ENCODE peak calls at places on chromosomes 16 and 17, in five cellular contexts. One of them, this sample, is unnamed.

GRCh38 chr16:56196381-56196780 is 5.1 kb downstream of the GNAO1 start:
- DNase-seq in NCI-H187 treated with DMSO at 0.1 percent for 48 hours: no peak
- DNase-seq in mucosa of descending colon: no peak
- DNase-seq in kidney: no peak
- DNase-seq in T-helper 1 cell: no peak
- DNase-seq in this sample: no peak

GRCh38 chr17:49925916-49926315 is 43.1 kb upstream of the DLX4 start:
- DNase-seq in T-helper 1 cell: no peak
- DNase-seq in NCI-H187 treated with DMSO at 0.1 percent for 48 hours: no peak
- DNase-seq in mucosa of descending colon: no peak
- DNase-seq in kidney: no peak
- DNase-seq in this sample: no peak

GRCh38 chr17:78315355-78316114 is 44.3 kb downstream of the SOCS3 start:
- DNase-seq in NCI-H187 treated with DMSO at 0.1 percent for 48 hours: no peak
- DNase-seq in mucosa of descending colon: peak
- DNase-seq in T-helper 1 cell: no peak
- DNase-seq in kidney: peak
- DNase-seq in this sample: no peak

GRCh38 chr16:86509759-86510464 is 415 bp upstream of the FOXF1 start:
- DNase-seq in NCI-H187 treated with DMSO at 0.1 percent for 48 hours: no peak
- DNase-seq in kidney: peak
- DNase-seq in mucosa of descending colon: peak
- DNase-seq in T-helper 1 cell: no peak
- DNase-seq in this sample: no peak

GRCh38 chr17:76659928-76660614 is 16.5 kb upstream of the ST6GALNAC1 start:
- DNase-seq in T-helper 1 cell: no peak
- DNase-seq in NCI-H187 treated with DMSO at 0.1 percent for 48 hours: no peak
- DNase-seq in kidney: peak
- DNase-seq in mucosa of descending colon: peak
- DNase-seq in this sample: no peak

GRCh38 chr17:37089998-37090397 is 141.2 kb downstream of the AATF start:
- DNase-seq in kidney: no peak
- DNase-seq in mucosa of descending colon: peak
- DNase-seq in NCI-H187 treated with DMSO at 0.1 percent for 48 hours: no peak
- DNase-seq in T-helper 1 cell: peak
- DNase-seq in this sample: no peak

GRCh38 chr17:76077582-76078110 is 1.3 kb upstream of the ZACN start:
- DNase-seq in NCI-H187 treated with DMSO at 0.1 percent for 48 hours: no peak
- DNase-seq in mucosa of descending colon: no peak
- DNase-seq in kidney: peak
- DNase-seq in T-helper 1 cell: no peak
- DNase-seq in this sample: no peak

GRCh38 chr17:66331038-66331816 is 28.8 kb downstream of the PRKCA start:
- DNase-seq in NCI-H187 treated with DMSO at 0.1 percent for 48 hours: no peak
- DNase-seq in mucosa of descending colon: no peak
- DNase-seq in kidney: no peak
- DNase-seq in T-helper 1 cell: peak
- DNase-seq in this sample: no peak

GRCh38 chr16:53775821-53776431 is 72.0 kb downstream of the FTO start:
- DNase-seq in mucosa of descending colon: peak
- DNase-seq in T-helper 1 cell: no peak
- DNase-seq in kidney: no peak
- DNase-seq in NCI-H187 treated with DMSO at 0.1 percent for 48 hours: no peak
- DNase-seq in this sample: peak

GRCh38 chr17:15464211-15464610 is 3.2 kb downstream of the CDRT4 start:
- DNase-seq in NCI-H187 treated with DMSO at 0.1 percent for 48 hours: no peak
- DNase-seq in T-helper 1 cell: no peak
- DNase-seq in kidney: no peak
- DNase-seq in mucosa of descending colon: no peak
- DNase-seq in this sample: no peak

GRCh38 chr17:12395733-12396354 is 269.8 kb upstream of the MYOCD start:
- DNase-seq in T-helper 1 cell: no peak
- DNase-seq in mucosa of descending colon: peak
- DNase-seq in NCI-H187 treated with DMSO at 0.1 percent for 48 hours: no peak
- DNase-seq in kidney: no peak
- DNase-seq in this sample: no peak

GRCh38 chr16:19182487-19182886 is 14.4 kb downstream of the SYT17 start:
- DNase-seq in NCI-H187 treated with DMSO at 0.1 percent for 48 hours: no peak
- DNase-seq in mucosa of descending colon: no peak
- DNase-seq in T-helper 1 cell: no peak
- DNase-seq in kidney: no peak
- DNase-seq in this sample: no peak

GRCh38 chr16:84497836-84498610 is 6.4 kb downstream of the MEAK7 start:
- DNase-seq in NCI-H187 treated with DMSO at 0.1 percent for 48 hours: no peak
- DNase-seq in mucosa of descending colon: no peak
- DNase-seq in T-helper 1 cell: no peak
- DNase-seq in kidney: no peak
- DNase-seq in this sample: no peak

GRCh38 chr16:56477096-56477878 is 25.9 kb downstream of the OGFOD1 start:
- DNase-seq in kidney: no peak
- DNase-seq in T-helper 1 cell: no peak
- DNase-seq in mucosa of descending colon: no peak
- DNase-seq in NCI-H187 treated with DMSO at 0.1 percent for 48 hours: no peak
- DNase-seq in this sample: no peak

GRCh38 chr16:84585886-84586285 is 32.0 kb downstream of the COTL1 start:
- DNase-seq in mucosa of descending colon: no peak
- DNase-seq in kidney: peak
- DNase-seq in T-helper 1 cell: no peak
- DNase-seq in NCI-H187 treated with DMSO at 0.1 percent for 48 hours: no peak
- DNase-seq in this sample: no peak

GRCh38 chr17:57600092-57600491 is 145.0 kb downstream of the CCDC182 start:
- DNase-seq in mucosa of descending colon: no peak
- DNase-seq in kidney: no peak
- DNase-seq in NCI-H187 treated with DMSO at 0.1 percent for 48 hours: no peak
- DNase-seq in T-helper 1 cell: no peak
- DNase-seq in this sample: no peak

GRCh38 chr17:6328279-6328678 is 106.6 kb downstream of the AIPL1 start:
- DNase-seq in mucosa of descending colon: no peak
- DNase-seq in T-helper 1 cell: no peak
- DNase-seq in kidney: no peak
- DNase-seq in NCI-H187 treated with DMSO at 0.1 percent for 48 hours: no peak
- DNase-seq in this sample: no peak

GRCh38 chr16:47392114-47392513 is 68.7 kb downstream of the ITFG1 start:
- DNase-seq in NCI-H187 treated with DMSO at 0.1 percent for 48 hours: no peak
- DNase-seq in mucosa of descending colon: no peak
- DNase-seq in T-helper 1 cell: peak
- DNase-seq in kidney: no peak
- DNase-seq in this sample: no peak

GRCh38 chr16:31347445-31347844 is 7.5 kb upstream of the ITGAX start:
- DNase-seq in T-helper 1 cell: no peak
- DNase-seq in mucosa of descending colon: no peak
- DNase-seq in kidney: peak
- DNase-seq in NCI-H187 treated with DMSO at 0.1 percent for 48 hours: no peak
- DNase-seq in this sample: peak

GRCh38 chr17:63588797-63589196 is 11.9 kb upstream of the TACO1 start:
- DNase-seq in kidney: no peak
- DNase-seq in mucosa of descending colon: no peak
- DNase-seq in NCI-H187 treated with DMSO at 0.1 percent for 48 hours: no peak
- DNase-seq in T-helper 1 cell: no peak
- DNase-seq in this sample: no peak